ENCODE peak calls at places on chromosomes 11 and 22, in seven cellular contexts. Y is Caco-2, F is HepG2, W is psoas muscle, A is AG04450, G is stomach, V is ovary. K is an unnamed sample. For H3K9me3, the result is how much of the 10 kb centered on the place peaks cover.

GRCh38 chr11:75465701-75466531 is 32.9 kb upstream of the KLHL35 start:
- DNase-seq in Y (no peak), F (no peak), W (no peak), A (no peak), G (no peak), V (no peak), K (no peak)

GRCh38 chr11:77151804-77152513 is 23.9 kb downstream of the MYO7A start:
- DNase-seq in Y (no peak), F (no peak), W (no peak), A (no peak), G (no peak), V (no peak), K (no peak)

GRCh38 chr11:4102711-4103110 is 8.1 kb downstream of the RRM1 start:
- DNase-seq in Y (no peak), F (no peak), W (no peak), A (no peak), G (no peak), V (no peak), K (no peak)

GRCh38 chr22:23070418-23071162 is at the start of gene GNAZ:
- DNase-seq in Y (peak), F (no peak), W (peak), A (no peak), G (no peak), V (peak), K (peak)

GRCh38 chr11:121777056-121777455 is 324.3 kb upstream of the SORL1-AS1 start:
- DNase-seq in Y (no peak), F (no peak), W (no peak), A (no peak), G (no peak), V (no peak), K (no peak)

GRCh38 chr11:121645596-121645995 is 192.8 kb upstream of the SORL1-AS1 start:
- DNase-seq in Y (no peak), F (no peak), W (no peak), A (no peak), G (no peak), V (no peak), K (no peak)

GRCh38 chr11:69008774-69009440 is 4.1 kb downstream of the MRGPRF start:
- DNase-seq in Y (peak), F (peak), W (peak), A (peak), G (peak), V (peak), K (peak)

GRCh38 chr11:11895672-11896071 is 53.9 kb downstream of the USP47 start:
- DNase-seq in Y (no peak), F (no peak), W (no peak), A (no peak), G (no peak), V (no peak), K (no peak)

GRCh38 chr22:31861226-31861840 is 83.0 kb upstream of the YWHAH start:
- DNase-seq in Y (no peak), F (no peak), W (no peak), A (no peak), G (no peak), V (no peak), K (no peak)

GRCh38 chr22:43085658-43086606 is 3.3 kb downstream of the TTLL1 start:
- DNase-seq in Y (no peak), F (no peak), W (no peak), A (no peak), G (no peak), V (no peak), K (no peak)

GRCh38 chr22:43078522-43078921 is 10.7 kb downstream of the TTLL1 start:
- DNase-seq in Y (peak), F (peak), W (no peak), A (no peak), G (no peak), V (no peak), K (no peak)

GRCh38 chr22:43079742-43080141 is 9.4 kb downstream of the TTLL1 start:
- DNase-seq in Y (no peak), F (no peak), W (no peak), A (no peak), G (no peak), V (no peak), K (no peak)

GRCh38 chr22:43077121-43077877 is 11.9 kb downstream of the TTLL1 start:
- DNase-seq in Y (no peak), F (no peak), W (no peak), A (no peak), G (no peak), V (no peak), K (no peak)

GRCh38 chr22:43081968-43082367 is 7.2 kb downstream of the TTLL1 start:
- DNase-seq in Y (no peak), F (no peak), W (no peak), A (no peak), G (no peak), V (no peak), K (no peak)
- H3K9me3 ChIP-seq in Y (under half), F (under half), W (under half), A (under half), G (under half), V (under half), K (under half)

DNA sequence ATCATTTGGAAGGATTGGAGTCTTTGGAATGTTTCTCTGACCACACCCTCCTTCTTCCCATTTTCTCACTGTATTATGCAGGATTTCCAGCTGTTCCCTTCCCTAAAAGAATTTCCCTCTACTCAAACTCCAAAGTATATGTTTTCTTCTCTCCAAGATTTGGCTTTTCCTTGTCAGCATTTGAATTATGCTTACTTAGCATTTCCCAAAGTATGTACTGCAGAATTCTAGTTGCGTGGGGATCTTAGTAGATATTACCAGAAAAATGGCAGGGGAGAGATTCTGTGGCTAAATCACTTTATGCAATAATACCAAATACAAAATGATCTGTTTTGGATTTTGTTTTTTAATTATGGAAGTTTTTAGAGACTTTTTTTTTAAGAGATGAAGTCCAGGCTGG is 142.3 kb downstream of the OR4C45 start:
- DNase-seq in Y (no peak), F (no peak), W (no peak), A (no peak), G (no peak), V (no peak), K (no peak)
- H3K9me3 ChIP-seq in Y (under half), F (under half), W (under half), A (under half), G (under half), V (under half), K (under half)

DNA sequence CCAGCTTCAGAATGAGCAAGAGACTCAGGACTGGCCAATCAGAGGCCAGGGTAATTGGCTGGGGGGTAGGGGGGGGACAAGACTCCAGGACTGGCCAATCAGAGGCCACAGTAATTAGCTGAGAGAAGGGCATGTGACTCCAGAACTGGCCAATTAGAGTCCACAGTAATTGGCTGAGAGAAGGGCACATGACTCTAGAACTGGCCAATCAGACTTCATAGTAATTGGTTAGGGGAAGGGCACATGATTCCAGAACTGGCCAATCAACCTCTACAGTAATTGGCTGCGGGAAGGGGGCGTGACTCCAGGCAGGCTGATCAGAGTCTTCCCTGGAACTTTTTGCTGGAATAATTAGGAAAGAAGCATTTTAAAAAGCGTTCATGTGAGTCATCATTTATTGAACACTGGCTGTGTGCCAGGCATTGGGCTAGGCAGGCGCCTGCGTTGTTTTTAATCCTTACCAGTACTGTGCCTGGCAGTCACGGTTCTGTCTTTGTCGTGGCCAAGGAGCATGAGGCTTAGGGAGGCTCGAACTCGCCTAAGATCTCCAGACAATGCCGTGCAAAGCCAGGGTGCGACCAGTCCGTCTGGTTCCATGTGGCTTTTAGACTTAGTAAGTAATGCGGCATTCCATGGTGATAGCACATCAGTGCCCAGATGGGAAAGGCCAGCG is 508.1 kb downstream of the TBC1D22A start:
- DNase-seq in Y (no peak), F (no peak), W (no peak), A (no peak), G (no peak), V (no peak), K (no peak)
- H3K9me3 ChIP-seq in Y (under half), F (under half), W (under half), A (under half), G (under half), V (under half), K (under half)

DNA sequence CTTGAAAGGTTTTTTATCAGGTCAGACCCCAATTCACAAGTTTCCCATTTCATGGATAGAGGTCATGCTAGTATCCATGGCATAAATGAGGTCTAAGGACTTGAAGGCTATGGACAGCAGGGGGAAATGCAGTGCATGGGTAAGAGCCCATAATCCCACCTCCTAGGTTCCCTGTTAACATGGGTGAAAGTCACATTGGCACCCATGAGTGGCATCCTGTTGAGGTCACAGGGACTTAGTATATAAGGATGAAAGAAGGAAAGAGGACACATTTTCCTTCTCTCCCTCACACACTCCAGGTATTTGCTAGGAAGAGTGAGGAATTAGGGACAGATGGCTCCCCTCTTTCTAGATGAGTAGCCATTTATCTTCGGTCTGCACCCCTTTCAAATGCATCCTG is 9.4 kb upstream of the GLYAT start:
- DNase-seq in Y (no peak), F (no peak), W (no peak), A (no peak), G (no peak), V (no peak), K (no peak)
- H3K9me3 ChIP-seq in Y (under half), F (under half), W (under half), A (under half), G (under half), V (under half), K (under half)

GRCh38 chr22:47292546-47293320 is 530.3 kb downstream of the TBC1D22A start:
- DNase-seq in Y (peak), F (no peak), W (no peak), A (no peak), G (peak), V (no peak), K (no peak)

GRCh38 chr22:47288640-47289039 is 526.2 kb downstream of the TBC1D22A start:
- DNase-seq in Y (peak), F (no peak), W (no peak), A (no peak), G (no peak), V (no peak), K (no peak)

GRCh38 chr22:47289316-47289985 is 527.0 kb downstream of the TBC1D22A start:
- DNase-seq in Y (peak), F (no peak), W (no peak), A (no peak), G (no peak), V (no peak), K (no peak)

GRCh38 chr22:47291565-47292495 is 529.4 kb downstream of the TBC1D22A start:
- DNase-seq in Y (peak), F (no peak), W (no peak), A (no peak), G (no peak), V (no peak), K (peak)

GRCh38 chr22:47290706-47291430 is 528.4 kb downstream of the TBC1D22A start:
- DNase-seq in Y (peak), F (no peak), W (no peak), A (no peak), G (no peak), V (no peak), K (peak)
- H3K9me3 ChIP-seq in Y (under half), F (under half), W (under half), A (under half), G (under half), V (under half), K (under half)

GRCh38 chr22:49417833-49418232 is 409.8 kb downstream of the BRD1 start:
- DNase-seq in Y (no peak), F (no peak), W (no peak), A (no peak), G (no peak), V (no peak), K (no peak)
- H3K9me3 ChIP-seq in Y (under half), F (under half), W (under half), A (half or more), G (under half), V (under half), K (under half)

K was measured in tibial artery.